ENCODE peak calls at places on chromosomes 3 and 15, in four cellular contexts. D is foreskin fibroblast; L is NCI-H345; Q is stimulated activated CD4-positive, alpha-beta T cell treated with anti-CD3 and anti-CD28 coated beads, Interleukin-15, amount 100 ng/mL, for 1 hour. E is an unnamed sample.
A peak's percentile ranks its signal among the peaks of the same experiment; 100 is the strongest.

GRCh38 chr15:100661161-100661560 is 58.8 kb downstream of the ASB7 start:
- DNase-seq in D (no peak), L (no peak), Q (no peak), E (no peak)

GRCh38 chr15:72460393-72460792 is 13.7 kb upstream of the ARIH1 start:
- DNase-seq in D (no peak), L (no peak), Q (no peak), E (no peak)

GRCh38 chr3:86969500-86970189 is 21.3 kb downstream of the VGLL3 start:
- DNase-seq in D (no peak), L (no peak), Q (no peak), E (no peak)

GRCh38 chr15:48541659-48542334 is 103.7 kb downstream of the FBN1 start:
- DNase-seq in D (peak; percentile 85), L (no peak), Q (no peak), E (no peak)

GRCh38 chr15:98442379-98442833 is 205.9 kb upstream of the IGF1R start:
- DNase-seq in D (peak; percentile 68), L (peak; percentile 44), Q (no peak), E (peak; percentile 56)

GRCh38 chr15:45429974-45430792 is 51.8 kb upstream of the GATM start:
- DNase-seq in D (peak; percentile 25), L (peak; percentile 70), Q (peak; percentile 78), E (peak; percentile 66)

GRCh38 chr3:158456114-158456513 is 114.9 kb upstream of the MLF1 start:
- DNase-seq in D (no peak), L (no peak), Q (no peak), E (no peak)

GRCh38 chr15:38463893-38464292 is 10.0 kb downstream of the FAM98B start:
- DNase-seq in D (no peak), L (no peak), Q (no peak), E (no peak)

GRCh38 chr3:56123487-56123886 is 344.8 kb downstream of the ERC2 start:
- DNase-seq in D (no peak), L (no peak), Q (no peak), E (no peak)

GRCh38 chr15:66883322-66883911 is 181.4 kb downstream of the SMAD6 start:
- DNase-seq in D (peak; percentile 100), L (no peak), Q (no peak), E (no peak)

GRCh38 chr15:35206060-35206675 is 121.1 kb upstream of the NANOGP8 start:
- DNase-seq in D (peak; percentile 2), L (no peak), Q (no peak), E (no peak)

GRCh38 chr15:85407421-85408269 is 27.2 kb downstream of the AKAP13 start:
- DNase-seq in D (peak; percentile 84), L (no peak), Q (no peak), E (no peak)

GRCh38 chr15:98241032-98241554 is 280.6 kb downstream of the ARRDC4 start:
- DNase-seq in D (no peak), L (no peak), Q (no peak), E (no peak)

GRCh38 chr3:14278799-14279705 is 100.4 kb downstream of the LSM3 start:
- DNase-seq in D (no peak), L (no peak), Q (no peak), E (no peak)

GRCh38 chr15:83692820-83693581 is 39.1 kb downstream of the ADAMTSL3 start:
- DNase-seq in D (no peak), L (no peak), Q (no peak), E (no peak)

GRCh38 chr3:193732391-193732790 is 139.4 kb downstream of the OPA1 start:
- DNase-seq in D (peak; percentile 68), L (no peak), Q (no peak), E (no peak)

GRCh38 chr3:113496924-113497323 is 18.0 kb downstream of the SPICE1 start:
- DNase-seq in D (no peak), L (no peak), Q (no peak), E (no peak)

GRCh38 chr15:30933293-30933692 is 29.6 kb downstream of the FAN1 start:
- DNase-seq in D (no peak), L (no peak), Q (no peak), E (no peak)

GRCh38 chr3:136624894-136625815 is 127.0 kb downstream of the STAG1 start:
- DNase-seq in D (no peak), L (no peak), Q (no peak), E (no peak)

GRCh38 chr15:30939161-30939560 is 35.4 kb downstream of the FAN1 start:
- DNase-seq in D (no peak), L (no peak), Q (no peak), E (no peak)

GRCh38 chr3:106611841-106612240 is 743.0 kb upstream of the CBLB start:
- DNase-seq in D (peak; percentile 7), L (no peak), Q (no peak), E (no peak)

GRCh38 chr15:94287794-94288246 is 56.5 kb downstream of the MCTP2 start:
- DNase-seq in D (no peak), L (no peak), Q (no peak), E (peak; percentile 34)

GRCh38 chr3:190747566-190747965 is 114.9 kb downstream of the GMNC start:
- DNase-seq in D (no peak), L (no peak), Q (no peak), E (no peak)

GRCh38 chr3:32460031-32460749 is 42.5 kb downstream of the CMTM6 start:
- DNase-seq in D (no peak), L (peak; percentile 84), Q (peak; percentile 51), E (peak; percentile 76)